ENCODE peak calls at places on chromosomes 16 and 17, in seven cellular contexts. One of them, this sample, is unnamed.

GRCh38 chr16:81012974-81013373 is 6.0 kb downstream of the CENPN start:
- DNase-seq in GM23338: no peak
- DNase-seq in HCT116: no peak
- DNase-seq in MM.1S: no peak
- DNase-seq in GM23248: no peak
- DNase-seq in PC-3: no peak
- DNase-seq in hepatocyte: no peak
- DNase-seq in this sample: no peak

GRCh38 chr17:69402052-69402451 is 12.4 kb upstream of the MAP2K6 start:
- DNase-seq in GM23338: no peak
- DNase-seq in HCT116: no peak
- DNase-seq in MM.1S: no peak
- DNase-seq in GM23248: no peak
- DNase-seq in PC-3: peak
- DNase-seq in hepatocyte: no peak
- DNase-seq in this sample: no peak

GRCh38 chr17:41100081-41100480 is 1.9 kb downstream of the KRTAP4-16 start:
- DNase-seq in GM23338: no peak
- DNase-seq in HCT116: no peak
- DNase-seq in MM.1S: no peak
- DNase-seq in GM23248: no peak
- DNase-seq in PC-3: no peak
- DNase-seq in hepatocyte: no peak
- DNase-seq in this sample: no peak

GRCh38 chr17:9240659-9241370 is 219.5 kb downstream of the NTN1 start:
- DNase-seq in GM23338: peak
- DNase-seq in HCT116: no peak
- DNase-seq in MM.1S: no peak
- DNase-seq in GM23248: peak
- DNase-seq in PC-3: no peak
- DNase-seq in hepatocyte: peak
- DNase-seq in this sample: peak

GRCh38 chr17:1541367-1541904 is 21.2 kb downstream of the PITPNA start:
- DNase-seq in GM23338: no peak
- DNase-seq in HCT116: no peak
- DNase-seq in MM.1S: no peak
- DNase-seq in GM23248: no peak
- DNase-seq in PC-3: no peak
- DNase-seq in hepatocyte: no peak
- DNase-seq in this sample: no peak

GRCh38 chr16:67264277-67264676 is 15.1 kb upstream of the PLEKHG4 start:
- DNase-seq in GM23338: peak
- DNase-seq in HCT116: no peak
- DNase-seq in MM.1S: no peak
- DNase-seq in GM23248: no peak
- DNase-seq in PC-3: no peak
- DNase-seq in hepatocyte: no peak
- DNase-seq in this sample: peak

GRCh38 chr17:36722121-36722902 is 120.9 kb downstream of the MRM1 start:
- DNase-seq in GM23338: peak
- DNase-seq in HCT116: no peak
- DNase-seq in MM.1S: no peak
- DNase-seq in GM23248: peak
- DNase-seq in PC-3: peak
- DNase-seq in hepatocyte: peak
- DNase-seq in this sample: peak

GRCh38 chr16:57938936-57939871 is 31.7 kb downstream of the CNGB1 start:
- DNase-seq in GM23338: no peak
- DNase-seq in HCT116: peak
- DNase-seq in MM.1S: no peak
- DNase-seq in GM23248: peak
- DNase-seq in PC-3: peak
- DNase-seq in hepatocyte: peak
- DNase-seq in this sample: no peak

GRCh38 chr17:42553161-42553818 is 567 bp downstream of the HSD17B1 start:
- DNase-seq in GM23338: peak
- DNase-seq in HCT116: no peak
- DNase-seq in MM.1S: no peak
- DNase-seq in GM23248: no peak
- DNase-seq in PC-3: no peak
- DNase-seq in hepatocyte: no peak
- DNase-seq in this sample: peak

GRCh38 chr17:59373879-59374495 is 42.5 kb downstream of the YPEL2 start:
- DNase-seq in GM23338: no peak
- DNase-seq in HCT116: no peak
- DNase-seq in MM.1S: no peak
- DNase-seq in GM23248: peak
- DNase-seq in PC-3: no peak
- DNase-seq in hepatocyte: peak
- DNase-seq in this sample: no peak

DNA sequence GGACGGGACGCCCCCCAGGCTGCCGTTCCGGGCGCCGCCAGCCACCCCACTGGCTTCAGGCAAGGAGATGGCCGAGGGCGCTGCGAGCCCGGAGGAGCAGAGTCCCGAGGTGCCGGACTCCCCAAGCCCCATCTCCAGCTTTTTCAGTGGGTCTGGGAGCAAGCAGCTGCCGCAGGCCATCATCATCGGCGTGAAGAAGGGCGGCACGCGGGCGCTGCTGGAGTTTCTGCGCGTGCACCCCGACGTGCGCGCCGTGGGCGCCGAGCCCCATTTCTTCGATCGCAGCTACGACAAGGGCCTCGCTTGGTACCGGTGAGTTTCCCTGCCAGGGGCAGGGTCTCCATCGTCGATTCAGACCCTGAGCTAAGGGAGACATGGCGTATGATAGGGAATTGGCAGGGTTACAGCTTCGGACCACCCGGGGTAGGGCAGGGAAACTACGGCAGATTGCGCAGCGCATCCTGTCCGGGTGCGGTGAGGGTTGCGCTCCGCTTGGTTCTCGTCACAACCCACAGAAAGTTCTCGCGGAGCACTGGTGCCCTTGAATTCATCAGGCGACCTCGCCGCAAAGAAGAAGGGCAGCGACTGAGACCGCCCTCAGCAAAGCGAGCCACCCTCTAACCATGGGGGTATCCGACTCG is 1.0 kb downstream of the HS3ST3B1 start:
- DNase-seq in GM23338: no peak
- DNase-seq in HCT116: no peak
- DNase-seq in MM.1S: no peak
- DNase-seq in GM23248: peak
- DNase-seq in PC-3: no peak
- DNase-seq in hepatocyte: peak
- DNase-seq in this sample: peak
- H3K27ac ChIP-seq in GM23338: no peak
- H3K27ac ChIP-seq in HCT116: no peak
- H3K27ac ChIP-seq in MM.1S: no peak
- H3K27ac ChIP-seq in GM23248: peak
- H3K27ac ChIP-seq in PC-3: no peak
- H3K27ac ChIP-seq in hepatocyte: peak
- H3K27ac ChIP-seq in this sample: no peak

DNA sequence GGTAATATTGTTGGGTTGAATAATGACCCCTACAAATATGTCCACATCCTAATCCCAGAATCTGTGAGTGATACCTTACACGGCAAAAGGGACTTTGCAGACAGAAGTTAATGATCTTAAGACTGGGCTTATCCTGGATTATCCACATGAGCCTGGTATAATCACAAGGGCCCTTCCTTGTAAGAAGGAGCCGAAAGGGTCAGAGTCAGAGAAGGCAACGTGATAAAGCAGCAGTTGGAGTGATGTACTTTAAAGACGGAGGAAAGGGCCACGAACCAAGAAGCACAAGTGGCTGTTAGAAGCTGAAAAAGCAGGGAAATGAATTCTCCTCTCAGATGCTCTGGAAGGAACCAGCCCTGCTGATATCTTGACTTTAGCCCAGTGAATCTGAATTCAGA is 137.8 kb downstream of the UTP18 start:
- DNase-seq in GM23338: no peak
- DNase-seq in HCT116: no peak
- DNase-seq in MM.1S: no peak
- DNase-seq in GM23248: no peak
- DNase-seq in PC-3: no peak
- DNase-seq in hepatocyte: no peak
- DNase-seq in this sample: no peak
- TF ChIP-seq EZH2phosphoT487 in GM23338: no peak
- TF ChIP-seq EZH2phosphoT487 in HCT116: no peak
- TF ChIP-seq EZH2phosphoT487 in MM.1S: no peak
- TF ChIP-seq EZH2phosphoT487 in GM23248: no peak
- TF ChIP-seq EZH2phosphoT487 in PC-3: no peak
- TF ChIP-seq EZH2phosphoT487 in hepatocyte: no peak
- TF ChIP-seq EZH2phosphoT487 in this sample: no peak

GRCh38 chr17:68197091-68197996 is 50.5 kb upstream of the AMZ2 start:
- DNase-seq in GM23338: peak
- DNase-seq in HCT116: no peak
- DNase-seq in MM.1S: no peak
- DNase-seq in GM23248: no peak
- DNase-seq in PC-3: peak
- DNase-seq in hepatocyte: peak
- DNase-seq in this sample: peak
- TF ChIP-seq EZH2 in GM23338: peak
- TF ChIP-seq EZH2 in HCT116: no peak
- TF ChIP-seq EZH2 in MM.1S: no peak
- TF ChIP-seq EZH2 in GM23248: peak
- TF ChIP-seq EZH2 in PC-3: no peak
- TF ChIP-seq EZH2 in hepatocyte: peak
- TF ChIP-seq EZH2 in this sample: peak

GRCh38 chr17:16243385-16243784 is 26.4 kb downstream of the PIGL start:
- DNase-seq in GM23338: no peak
- DNase-seq in HCT116: no peak
- DNase-seq in MM.1S: no peak
- DNase-seq in GM23248: no peak
- DNase-seq in PC-3: no peak
- DNase-seq in hepatocyte: no peak
- DNase-seq in this sample: no peak

GRCh38 chr17:16243811-16244567 is 27.0 kb downstream of the PIGL start:
- DNase-seq in GM23338: peak
- DNase-seq in HCT116: no peak
- DNase-seq in MM.1S: no peak
- DNase-seq in GM23248: no peak
- DNase-seq in PC-3: no peak
- DNase-seq in hepatocyte: no peak
- DNase-seq in this sample: no peak

GRCh38 chr17:16241906-16242399 is 24.9 kb downstream of the PIGL start:
- DNase-seq in GM23338: no peak
- DNase-seq in HCT116: no peak
- DNase-seq in MM.1S: no peak
- DNase-seq in GM23248: no peak
- DNase-seq in PC-3: no peak
- DNase-seq in hepatocyte: no peak
- DNase-seq in this sample: no peak

DNA sequence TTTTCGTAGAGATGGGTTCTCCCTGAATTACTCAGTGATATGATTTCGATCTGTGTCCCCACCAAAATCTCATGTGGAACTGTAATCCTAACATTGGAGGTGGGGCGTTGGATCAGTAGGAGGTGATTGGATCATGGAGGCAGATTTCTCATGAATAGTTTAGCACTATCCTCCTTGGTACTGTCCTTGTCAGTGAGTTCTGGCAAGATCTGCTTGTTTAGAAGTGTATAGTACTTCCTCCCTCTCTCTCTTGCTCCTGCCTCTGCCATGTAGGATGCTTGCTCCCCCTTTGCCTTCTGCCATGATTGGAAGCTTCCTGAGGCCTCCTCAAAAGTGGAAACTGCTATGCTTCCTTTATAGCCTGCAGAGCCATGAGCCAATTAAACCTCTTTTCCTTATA is 22.9 kb downstream of the PIGL start:
- DNase-seq in GM23338: no peak
- DNase-seq in HCT116: no peak
- DNase-seq in MM.1S: no peak
- DNase-seq in GM23248: no peak
- DNase-seq in PC-3: no peak
- DNase-seq in hepatocyte: no peak
- DNase-seq in this sample: no peak
- H3K27ac ChIP-seq in GM23338: no peak
- H3K27ac ChIP-seq in HCT116: no peak
- H3K27ac ChIP-seq in MM.1S: no peak
- H3K27ac ChIP-seq in GM23248: no peak
- H3K27ac ChIP-seq in PC-3: no peak
- H3K27ac ChIP-seq in hepatocyte: no peak
- H3K27ac ChIP-seq in this sample: no peak

GRCh38 chr17:27284811-27285415 is 9.0 kb upstream of the WSB1 start:
- DNase-seq in GM23338: no peak
- DNase-seq in HCT116: no peak
- DNase-seq in MM.1S: no peak
- DNase-seq in GM23248: no peak
- DNase-seq in PC-3: no peak
- DNase-seq in hepatocyte: no peak
- DNase-seq in this sample: no peak

GRCh38 chr17:27280527-27280926 is 13.4 kb upstream of the WSB1 start:
- DNase-seq in GM23338: no peak
- DNase-seq in HCT116: no peak
- DNase-seq in MM.1S: no peak
- DNase-seq in GM23248: no peak
- DNase-seq in PC-3: no peak
- DNase-seq in hepatocyte: no peak
- DNase-seq in this sample: no peak

GRCh38 chr17:27283057-27283456 is 10.9 kb upstream of the WSB1 start:
- DNase-seq in GM23338: no peak
- DNase-seq in HCT116: no peak
- DNase-seq in MM.1S: no peak
- DNase-seq in GM23248: no peak
- DNase-seq in PC-3: no peak
- DNase-seq in hepatocyte: no peak
- DNase-seq in this sample: no peak

GRCh38 chr17:27281438-27281837 is 12.5 kb upstream of the WSB1 start:
- DNase-seq in GM23338: no peak
- DNase-seq in HCT116: no peak
- DNase-seq in MM.1S: no peak
- DNase-seq in GM23248: no peak
- DNase-seq in PC-3: no peak
- DNase-seq in hepatocyte: no peak
- DNase-seq in this sample: no peak

GRCh38 chr17:27282054-27282501 is 11.8 kb upstream of the WSB1 start:
- DNase-seq in GM23338: no peak
- DNase-seq in HCT116: no peak
- DNase-seq in MM.1S: peak
- DNase-seq in GM23248: peak
- DNase-seq in PC-3: no peak
- DNase-seq in hepatocyte: no peak
- DNase-seq in this sample: no peak
- TF ChIP-seq EZH2phosphoT487 in GM23338: no peak
- TF ChIP-seq EZH2phosphoT487 in HCT116: no peak
- TF ChIP-seq EZH2phosphoT487 in MM.1S: no peak
- TF ChIP-seq EZH2phosphoT487 in GM23248: no peak
- TF ChIP-seq EZH2phosphoT487 in PC-3: no peak
- TF ChIP-seq EZH2phosphoT487 in hepatocyte: no peak
- TF ChIP-seq EZH2phosphoT487 in this sample: no peak